ENCODE peak calls at places on chromosomes 1 and 21, in seven cellular contexts. One of them, this sample, is unnamed.

GRCh38 chr1:109056064-109056463 is 14.2 kb upstream of the WDR47 start:
- DNase-seq in thoracic aorta: no peak
- DNase-seq in H4: no peak
- DNase-seq in activated B cell treated with CpG ODN at 0.5 μM for 24 hours: no peak
- DNase-seq in activated CD4-positive, alpha-beta T cell treated with anti-CD3 and anti-CD28 coated beads, Interleukin-2, amount 50 U/mL, for 48 hours: no peak
- DNase-seq in NCI-H2029: no peak
- DNase-seq in NCI-H2081: no peak
- DNase-seq in this sample: no peak

GRCh38 chr21:24693779-24694178 is 913.5 kb downstream of the MRPL39 start:
- DNase-seq in thoracic aorta: no peak
- DNase-seq in H4: peak
- DNase-seq in activated B cell treated with CpG ODN at 0.5 μM for 24 hours: no peak
- DNase-seq in activated CD4-positive, alpha-beta T cell treated with anti-CD3 and anti-CD28 coated beads, Interleukin-2, amount 50 U/mL, for 48 hours: no peak
- DNase-seq in NCI-H2029: no peak
- DNase-seq in NCI-H2081: no peak
- DNase-seq in this sample: no peak

GRCh38 chr1:33712176-33712575 is 151.7 kb upstream of the HMGB4 start:
- DNase-seq in thoracic aorta: no peak
- DNase-seq in H4: no peak
- DNase-seq in activated B cell treated with CpG ODN at 0.5 μM for 24 hours: no peak
- DNase-seq in activated CD4-positive, alpha-beta T cell treated with anti-CD3 and anti-CD28 coated beads, Interleukin-2, amount 50 U/mL, for 48 hours: no peak
- DNase-seq in NCI-H2029: no peak
- DNase-seq in NCI-H2081: no peak
- DNase-seq in this sample: no peak

GRCh38 chr1:62198781-62199125 is 4.1 kb downstream of the L1TD1 start:
- DNase-seq in thoracic aorta: no peak
- DNase-seq in H4: no peak
- DNase-seq in activated B cell treated with CpG ODN at 0.5 μM for 24 hours: no peak
- DNase-seq in activated CD4-positive, alpha-beta T cell treated with anti-CD3 and anti-CD28 coated beads, Interleukin-2, amount 50 U/mL, for 48 hours: no peak
- DNase-seq in NCI-H2029: no peak
- DNase-seq in NCI-H2081: no peak
- DNase-seq in this sample: no peak

GRCh38 chr1:232508161-232508661 is 121.7 kb downstream of the SIPA1L2 start:
- DNase-seq in thoracic aorta: no peak
- DNase-seq in H4: peak
- DNase-seq in activated B cell treated with CpG ODN at 0.5 μM for 24 hours: no peak
- DNase-seq in activated CD4-positive, alpha-beta T cell treated with anti-CD3 and anti-CD28 coated beads, Interleukin-2, amount 50 U/mL, for 48 hours: no peak
- DNase-seq in NCI-H2029: no peak
- DNase-seq in NCI-H2081: no peak
- DNase-seq in this sample: no peak

GRCh38 chr1:26112407-26112775 is 767 bp downstream of the PDIK1L start:
- DNase-seq in thoracic aorta: no peak
- DNase-seq in H4: no peak
- DNase-seq in activated B cell treated with CpG ODN at 0.5 μM for 24 hours: no peak
- DNase-seq in activated CD4-positive, alpha-beta T cell treated with anti-CD3 and anti-CD28 coated beads, Interleukin-2, amount 50 U/mL, for 48 hours: no peak
- DNase-seq in NCI-H2029: peak
- DNase-seq in NCI-H2081: peak
- DNase-seq in this sample: no peak

GRCh38 chr21:43211085-43212071 is 42.6 kb downstream of the CRYAA start:
- DNase-seq in thoracic aorta: no peak
- DNase-seq in H4: no peak
- DNase-seq in activated B cell treated with CpG ODN at 0.5 μM for 24 hours: no peak
- DNase-seq in activated CD4-positive, alpha-beta T cell treated with anti-CD3 and anti-CD28 coated beads, Interleukin-2, amount 50 U/mL, for 48 hours: no peak
- DNase-seq in NCI-H2029: peak
- DNase-seq in NCI-H2081: peak
- DNase-seq in this sample: no peak

GRCh38 chr1:164519426-164519825 is 39.6 kb upstream of the PBX1 start:
- DNase-seq in thoracic aorta: no peak
- DNase-seq in H4: no peak
- DNase-seq in activated B cell treated with CpG ODN at 0.5 μM for 24 hours: no peak
- DNase-seq in activated CD4-positive, alpha-beta T cell treated with anti-CD3 and anti-CD28 coated beads, Interleukin-2, amount 50 U/mL, for 48 hours: no peak
- DNase-seq in NCI-H2029: no peak
- DNase-seq in NCI-H2081: no peak
- DNase-seq in this sample: no peak

GRCh38 chr1:235074335-235075120 is 54.1 kb downstream of the TOMM20 start:
- DNase-seq in thoracic aorta: no peak
- DNase-seq in H4: peak
- DNase-seq in activated B cell treated with CpG ODN at 0.5 μM for 24 hours: peak
- DNase-seq in activated CD4-positive, alpha-beta T cell treated with anti-CD3 and anti-CD28 coated beads, Interleukin-2, amount 50 U/mL, for 48 hours: peak
- DNase-seq in NCI-H2029: peak
- DNase-seq in NCI-H2081: peak
- DNase-seq in this sample: no peak

GRCh38 chr1:59237905-59238304 is 59.0 kb upstream of the FGGY start:
- DNase-seq in thoracic aorta: no peak
- DNase-seq in H4: no peak
- DNase-seq in activated B cell treated with CpG ODN at 0.5 μM for 24 hours: no peak
- DNase-seq in activated CD4-positive, alpha-beta T cell treated with anti-CD3 and anti-CD28 coated beads, Interleukin-2, amount 50 U/mL, for 48 hours: no peak
- DNase-seq in NCI-H2029: no peak
- DNase-seq in NCI-H2081: no peak
- DNase-seq in this sample: no peak

GRCh38 chr1:64309468-64309867 is 106.0 kb downstream of the UBE2U start:
- DNase-seq in thoracic aorta: no peak
- DNase-seq in H4: no peak
- DNase-seq in activated B cell treated with CpG ODN at 0.5 μM for 24 hours: no peak
- DNase-seq in activated CD4-positive, alpha-beta T cell treated with anti-CD3 and anti-CD28 coated beads, Interleukin-2, amount 50 U/mL, for 48 hours: no peak
- DNase-seq in NCI-H2029: no peak
- DNase-seq in NCI-H2081: no peak
- DNase-seq in this sample: no peak